ENCODE peak calls at places on chromosomes 16 and 17, in six cellular contexts. One of them, this sample, is unnamed.
A peak's percentile ranks its signal among the peaks of the same experiment; 100 is the strongest.

GRCh38 chr16:3842994-3843393 is 37.5 kb downstream of the CREBBP start:
- DNase-seq in cardiac muscle cell: peak; percentile 57
- DNase-seq in B cell: no peak
- DNase-seq in brain microvascular endothelial cell: no peak
- DNase-seq in AG09309: no peak
- DNase-seq in DND-41: no peak
- DNase-seq in this sample: no peak

GRCh38 chr17:40857535-40857934 is 9.5 kb downstream of the KRT12 start:
- DNase-seq in cardiac muscle cell: peak; percentile 21
- DNase-seq in B cell: no peak
- DNase-seq in brain microvascular endothelial cell: no peak
- DNase-seq in AG09309: peak; percentile 40
- DNase-seq in DND-41: no peak
- DNase-seq in this sample: no peak

GRCh38 chr16:83907926-83908325 is 9.0 kb downstream of the MLYCD start:
- DNase-seq in cardiac muscle cell: no peak
- DNase-seq in B cell: no peak
- DNase-seq in brain microvascular endothelial cell: no peak
- DNase-seq in AG09309: no peak
- DNase-seq in DND-41: no peak
- DNase-seq in this sample: no peak

GRCh38 chr17:69560987-69561441 is 146.5 kb downstream of the MAP2K6 start:
- DNase-seq in cardiac muscle cell: no peak
- DNase-seq in B cell: no peak
- DNase-seq in brain microvascular endothelial cell: no peak
- DNase-seq in AG09309: no peak
- DNase-seq in DND-41: no peak
- DNase-seq in this sample: no peak

GRCh38 chr16:75238853-75239371 is 12.5 kb downstream of the BCAR1 start:
- DNase-seq in cardiac muscle cell: no peak
- DNase-seq in B cell: no peak
- DNase-seq in brain microvascular endothelial cell: no peak
- DNase-seq in AG09309: no peak
- DNase-seq in DND-41: no peak
- DNase-seq in this sample: no peak

GRCh38 chr17:41339571-41340169 is 11.0 kb downstream of the KRT33A start:
- DNase-seq in cardiac muscle cell: no peak
- DNase-seq in B cell: no peak
- DNase-seq in brain microvascular endothelial cell: no peak
- DNase-seq in AG09309: no peak
- DNase-seq in DND-41: no peak
- DNase-seq in this sample: no peak

GRCh38 chr16:85720319-85720637 is 30.6 kb downstream of the C16orf74 start:
- DNase-seq in cardiac muscle cell: no peak
- DNase-seq in B cell: no peak
- DNase-seq in brain microvascular endothelial cell: no peak
- DNase-seq in AG09309: no peak
- DNase-seq in DND-41: no peak
- DNase-seq in this sample: no peak

GRCh38 chr17:83109793-83110645 is 30.6 kb downstream of the METRNL start:
- DNase-seq in cardiac muscle cell: peak; percentile 98
- DNase-seq in B cell: no peak
- DNase-seq in brain microvascular endothelial cell: peak; percentile 93
- DNase-seq in AG09309: peak; percentile 93
- DNase-seq in DND-41: no peak
- DNase-seq in this sample: no peak

GRCh38 chr17:18225562-18226283 is at the start of gene LLGL1:
- DNase-seq in cardiac muscle cell: peak; percentile 12
- DNase-seq in B cell: no peak
- DNase-seq in brain microvascular endothelial cell: no peak
- DNase-seq in AG09309: no peak
- DNase-seq in DND-41: no peak
- DNase-seq in this sample: no peak

GRCh38 chr16:70685938-70686375 is at the start of gene MTSS2:
- DNase-seq in cardiac muscle cell: peak; percentile 91
- DNase-seq in B cell: no peak
- DNase-seq in brain microvascular endothelial cell: peak; percentile 48
- DNase-seq in AG09309: peak; percentile 46
- DNase-seq in DND-41: peak; percentile 72
- DNase-seq in this sample: no peak

GRCh38 chr16:4081577-4082021 is 34.6 kb downstream of the ADCY9 start:
- DNase-seq in cardiac muscle cell: no peak
- DNase-seq in B cell: no peak
- DNase-seq in brain microvascular endothelial cell: peak; percentile 19
- DNase-seq in AG09309: no peak
- DNase-seq in DND-41: peak; percentile 70
- DNase-seq in this sample: no peak

GRCh38 chr16:88059701-88060386 is 108.6 kb downstream of the BANP start:
- DNase-seq in cardiac muscle cell: no peak
- DNase-seq in B cell: no peak
- DNase-seq in brain microvascular endothelial cell: no peak
- DNase-seq in AG09309: no peak
- DNase-seq in DND-41: no peak
- DNase-seq in this sample: no peak

GRCh38 chr17:21173543-21173942 is 40.4 kb downstream of the TMEM11 start:
- DNase-seq in cardiac muscle cell: no peak
- DNase-seq in B cell: no peak
- DNase-seq in brain microvascular endothelial cell: no peak
- DNase-seq in AG09309: no peak
- DNase-seq in DND-41: no peak
- DNase-seq in this sample: no peak

GRCh38 chr16:65698943-65699342 is 577.1 kb upstream of the CDH11 start:
- DNase-seq in cardiac muscle cell: peak; percentile 91
- DNase-seq in B cell: no peak
- DNase-seq in brain microvascular endothelial cell: peak; percentile 62
- DNase-seq in AG09309: peak; percentile 28
- DNase-seq in DND-41: no peak
- DNase-seq in this sample: no peak

GRCh38 chr17:18139949-18140348 is 31.4 kb downstream of the MYO15A start:
- DNase-seq in cardiac muscle cell: peak; percentile 36
- DNase-seq in B cell: no peak
- DNase-seq in brain microvascular endothelial cell: no peak
- DNase-seq in AG09309: no peak
- DNase-seq in DND-41: no peak
- DNase-seq in this sample: no peak

GRCh38 chr17:82949361-82949760 is 109.5 kb upstream of the ZNF750 start:
- DNase-seq in cardiac muscle cell: no peak
- DNase-seq in B cell: no peak
- DNase-seq in brain microvascular endothelial cell: no peak
- DNase-seq in AG09309: no peak
- DNase-seq in DND-41: no peak
- DNase-seq in this sample: no peak

GRCh38 chr16:23257682-23258081 is 44.4 kb upstream of the SCNN1B start:
- DNase-seq in cardiac muscle cell: no peak
- DNase-seq in B cell: no peak
- DNase-seq in brain microvascular endothelial cell: no peak
- DNase-seq in AG09309: no peak
- DNase-seq in DND-41: no peak
- DNase-seq in this sample: no peak

GRCh38 chr17:80901319-80901718 is 90.3 kb upstream of the CHMP6 start:
- DNase-seq in cardiac muscle cell: no peak
- DNase-seq in B cell: no peak
- DNase-seq in brain microvascular endothelial cell: no peak
- DNase-seq in AG09309: no peak
- DNase-seq in DND-41: no peak
- DNase-seq in this sample: no peak

GRCh38 chr16:68257906-68258800 is 6.2 kb upstream of the SLC7A6 start:
- DNase-seq in cardiac muscle cell: no peak
- DNase-seq in B cell: peak; percentile 49
- DNase-seq in brain microvascular endothelial cell: peak; percentile 18
- DNase-seq in AG09309: no peak
- DNase-seq in DND-41: no peak
- DNase-seq in this sample: peak; percentile 63

GRCh38 chr17:67365762-67366192 is 600 bp downstream of the PSMD12 start:
- DNase-seq in cardiac muscle cell: peak; percentile 69
- DNase-seq in B cell: no peak
- DNase-seq in brain microvascular endothelial cell: peak; percentile 63
- DNase-seq in AG09309: no peak
- DNase-seq in DND-41: no peak
- DNase-seq in this sample: no peak

GRCh38 chr16:79843631-79844043 is 243.1 kb upstream of the MAF start:
- DNase-seq in cardiac muscle cell: no peak
- DNase-seq in B cell: no peak
- DNase-seq in brain microvascular endothelial cell: no peak
- DNase-seq in AG09309: no peak
- DNase-seq in DND-41: no peak
- DNase-seq in this sample: no peak
- TF ChIP-seq CTCF in cardiac muscle cell: no peak
- TF ChIP-seq CTCF in B cell: no peak
- TF ChIP-seq CTCF in brain microvascular endothelial cell: no peak
- TF ChIP-seq CTCF in AG09309: no peak
- TF ChIP-seq CTCF in DND-41: no peak
- TF ChIP-seq CTCF in this sample: no peak

DNA sequence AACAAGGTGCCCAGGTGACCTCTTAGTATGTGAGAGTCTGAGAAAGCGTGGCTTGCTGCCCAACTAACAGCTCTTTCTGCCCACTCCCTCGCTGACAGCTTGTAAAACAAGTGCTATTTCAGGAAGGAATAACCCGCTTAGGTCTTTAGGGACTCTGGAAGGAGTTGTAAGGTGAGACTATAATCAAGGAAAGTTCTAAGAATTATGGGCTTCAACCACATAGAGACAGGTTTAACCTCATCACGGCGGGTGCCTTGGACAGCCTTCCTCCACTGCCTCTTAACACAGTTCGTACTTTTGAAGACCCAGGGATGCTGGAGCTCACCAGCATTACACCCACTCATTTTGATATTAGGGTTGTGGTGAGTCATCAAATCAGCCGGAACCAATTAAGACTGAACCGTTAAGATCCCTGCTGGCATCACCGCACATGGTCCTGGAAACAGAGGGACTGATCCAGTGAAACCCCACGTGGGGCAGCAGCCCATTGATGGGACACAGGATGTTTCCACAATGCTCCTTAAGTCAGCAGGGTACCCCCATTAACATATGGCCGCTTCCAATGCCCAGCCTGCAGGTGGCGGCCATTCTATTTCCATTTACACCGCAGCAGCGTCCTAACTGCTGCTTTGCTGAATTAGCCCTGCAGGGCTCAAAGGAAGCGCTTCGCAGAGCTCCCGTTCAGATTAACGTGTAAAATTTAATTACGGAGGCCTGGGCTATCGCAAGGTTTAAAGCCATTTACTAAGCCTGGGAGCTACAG is 176.6 kb upstream of the SDK2 start:
- DNase-seq in cardiac muscle cell: peak; percentile 22
- DNase-seq in B cell: no peak
- DNase-seq in brain microvascular endothelial cell: no peak
- DNase-seq in AG09309: no peak
- DNase-seq in DND-41: no peak
- DNase-seq in this sample: no peak
- TF ChIP-seq CTCF in cardiac muscle cell: peak; percentile 32
- TF ChIP-seq CTCF in B cell: no peak
- TF ChIP-seq CTCF in brain microvascular endothelial cell: no peak
- TF ChIP-seq CTCF in AG09309: no peak
- TF ChIP-seq CTCF in DND-41: no peak
- TF ChIP-seq CTCF in this sample: no peak

GRCh38 chr17:39636927-39637736 is at the start of gene STARD3:
- DNase-seq in cardiac muscle cell: peak; percentile 91
- DNase-seq in B cell: peak; percentile 90
- DNase-seq in brain microvascular endothelial cell: peak; percentile 75
- DNase-seq in AG09309: peak; percentile 50
- DNase-seq in DND-41: peak; percentile 91
- DNase-seq in this sample: peak; percentile 89
- TF ChIP-seq CTCF in cardiac muscle cell: no peak
- TF ChIP-seq CTCF in B cell: no peak
- TF ChIP-seq CTCF in brain microvascular endothelial cell: peak; percentile 2
- TF ChIP-seq CTCF in AG09309: no peak
- TF ChIP-seq CTCF in DND-41: peak; percentile 23
- TF ChIP-seq CTCF in this sample: no peak

GRCh38 chr17:3528604-3529511 is 28.8 kb downstream of the TRPV3 start:
- DNase-seq in cardiac muscle cell: peak; percentile 72
- DNase-seq in B cell: no peak
- DNase-seq in brain microvascular endothelial cell: peak; percentile 27
- DNase-seq in AG09309: no peak
- DNase-seq in DND-41: no peak
- DNase-seq in this sample: no peak
- TF ChIP-seq CTCF in cardiac muscle cell: no peak
- TF ChIP-seq CTCF in B cell: no peak
- TF ChIP-seq CTCF in brain microvascular endothelial cell: no peak
- TF ChIP-seq CTCF in AG09309: no peak
- TF ChIP-seq CTCF in DND-41: no peak
- TF ChIP-seq CTCF in this sample: no peak

GRCh38 chr17:34850964-34851363 is 110.3 kb downstream of the CCT6B start:
- DNase-seq in cardiac muscle cell: no peak
- DNase-seq in B cell: no peak
- DNase-seq in brain microvascular endothelial cell: no peak
- DNase-seq in AG09309: no peak
- DNase-seq in DND-41: no peak
- DNase-seq in this sample: no peak

GRCh38 chr17:34853916-34854315 is 107.3 kb downstream of the CCT6B start:
- DNase-seq in cardiac muscle cell: no peak
- DNase-seq in B cell: no peak
- DNase-seq in brain microvascular endothelial cell: no peak
- DNase-seq in AG09309: no peak
- DNase-seq in DND-41: no peak
- DNase-seq in this sample: no peak

GRCh38 chr17:34850023-34850422 is 111.2 kb downstream of the CCT6B start:
- DNase-seq in cardiac muscle cell: peak; percentile 15
- DNase-seq in B cell: no peak
- DNase-seq in brain microvascular endothelial cell: no peak
- DNase-seq in AG09309: no peak
- DNase-seq in DND-41: no peak
- DNase-seq in this sample: no peak

GRCh38 chr17:34852141-34852540 is 109.1 kb downstream of the CCT6B start:
- DNase-seq in cardiac muscle cell: no peak
- DNase-seq in B cell: no peak
- DNase-seq in brain microvascular endothelial cell: no peak
- DNase-seq in AG09309: no peak
- DNase-seq in DND-41: no peak
- DNase-seq in this sample: no peak

GRCh38 chr17:34852614-34853013 is 108.6 kb downstream of the CCT6B start:
- DNase-seq in cardiac muscle cell: no peak
- DNase-seq in B cell: no peak
- DNase-seq in brain microvascular endothelial cell: no peak
- DNase-seq in AG09309: no peak
- DNase-seq in DND-41: no peak
- DNase-seq in this sample: no peak
- TF ChIP-seq CTCF in cardiac muscle cell: no peak
- TF ChIP-seq CTCF in B cell: no peak
- TF ChIP-seq CTCF in brain microvascular endothelial cell: no peak
- TF ChIP-seq CTCF in AG09309: no peak
- TF ChIP-seq CTCF in DND-41: peak; percentile 28
- TF ChIP-seq CTCF in this sample: peak; percentile 17